ENCODE peak calls at places on chromosomes 1 and 21, in nine cellular contexts. C is Calu3; X is mesenteric fat pad; K is fibroblast of mammary gland; L is NB4; I is neuronal stem cell; N is stimulated activated CD8-positive, alpha-beta memory T cell treated with anti-CD3 and anti-CD28 coated beads, Interleukin-2, amount 100 ng/mL, for 48 hours; D is activated CD4-positive, alpha-beta T cell treated with anti-CD3 and anti-CD28 coated beads, Interleukin-2, amount 10 ng/mL, durations not matched to agents 7 days and 5 days; F is activated gamma-delta T cell treated with anti-CD3 and anti-CD28 coated beads, Interleukin-2, amount 50 U/mL, for 16 hours. P is an unnamed sample.

GRCh38 chr1:25566730-25567341 is 23.4 kb downstream of the LDLRAP1 start:
- DNase-seq in D (peak; percentile 53), I (no peak), L (no peak), X (no peak), F (peak; percentile 40), N (no peak), C (no peak), K (peak; percentile 71), P (peak; percentile 96)

GRCh38 chr1:24966121-24966723 is 36.1 kb upstream of the RUNX3 start:
- DNase-seq in D (peak; percentile 27), C (no peak), K (no peak), X (no peak), L (no peak), F (no peak), I (no peak), N (no peak), P (no peak)

GRCh38 chr21:44932366-44933181 is 7.3 kb upstream of the SLX9 start:
- DNase-seq in N (no peak), K (no peak), C (peak; percentile 55), X (no peak), F (peak; percentile 60), I (no peak), L (peak; percentile 68), D (peak; percentile 69), P (no peak)

GRCh38 chr1:2229921-2230700 is 2.0 kb downstream of the SKI start:
- DNase-seq in L (no peak), C (peak; percentile 18), X (no peak), N (no peak), I (no peak), K (peak; percentile 50), D (peak; percentile 23), F (no peak), P (peak; percentile 43)

GRCh38 chr1:66648896-66649597 is 103.2 kb upstream of the DYNLT5 start:
- DNase-seq in K (no peak), C (no peak), F (no peak), N (no peak), X (no peak), L (peak; percentile 46), D (no peak), I (no peak), P (no peak)

GRCh38 chr1:8394456-8395321 is 76.8 kb downstream of the SLC45A1 start:
- DNase-seq in X (no peak), N (no peak), C (peak; percentile 25), L (no peak), K (peak; percentile 91), I (no peak), D (no peak), F (no peak), P (no peak)

GRCh38 chr1:66217021-66217420 is 316.9 kb upstream of the SGIP1 start:
- DNase-seq in I (no peak), L (no peak), C (no peak), F (no peak), K (peak; percentile 92), X (no peak), D (no peak), N (no peak), P (no peak)

GRCh38 chr1:54327386-54328116 is 78.6 kb downstream of the SSBP3 start:
- DNase-seq in F (no peak), K (peak; percentile 47), D (no peak), X (no peak), L (no peak), N (no peak), C (no peak), I (no peak), P (no peak)

GRCh38 chr1:39575191-39576015 is 1.2 kb downstream of the PABPC4 start:
- DNase-seq in K (peak; percentile 82), L (peak; percentile 61), F (peak; percentile 27), X (peak; percentile 91), D (peak; percentile 62), C (peak; percentile 34), N (peak; percentile 20), I (peak; percentile 11), P (peak; percentile 30)

GRCh38 chr1:78081980-78082860 is 36.5 kb downstream of the GIPC2 start:
- DNase-seq in D (no peak), F (no peak), C (no peak), N (no peak), L (no peak), I (no peak), X (no peak), K (peak; percentile 64), P (no peak)